ENCODE peak calls at places on chromosomes 7 and 10, in five cellular contexts. Q, A, V, O and T are unnamed samples.

GRCh38 chr10:132681858-132682755 is 103.8 kb downstream of the NKX6-2 start:
- DNase-seq in A (no peak), O (no peak), Q (no peak), V (no peak), T (no peak)

GRCh38 chr7:39617010-39617409 is 6.4 kb upstream of the RALA start:
- DNase-seq in O (no peak), V (no peak), Q (no peak), A (no peak), T (no peak)

GRCh38 chr10:125029584-125030242 is 87.8 kb downstream of the ZRANB1 start:
- DNase-seq in Q (no peak), O (peak), V (no peak), A (no peak), T (no peak)

GRCh38 chr10:66931340-66931948 is 5.6 kb downstream of the LRRTM3 start:
- DNase-seq in Q (no peak), A (peak), O (peak), V (no peak), T (no peak)

GRCh38 chr7:44473295-44473694 is 17.2 kb downstream of the NUDCD3 start:
- DNase-seq in V (no peak), O (peak), A (no peak), Q (no peak), T (no peak)

GRCh38 chr7:139823855-139824670 is 5.0 kb upstream of the TBXAS1 start:
- DNase-seq in Q (no peak), V (no peak), A (no peak), O (peak), T (no peak)

GRCh38 chr10:24951201-24952145 is 933 bp downstream of the PRTFDC1 start:
- DNase-seq in O (no peak), A (peak), Q (no peak), V (no peak), T (no peak)

GRCh38 chr7:36110584-36110983 is 42.5 kb upstream of the EEPD1 start:
- DNase-seq in A (no peak), Q (no peak), V (no peak), O (no peak), T (no peak)

GRCh38 chr7:73703985-73704639 is 15.4 kb downstream of the STX1A start:
- DNase-seq in Q (peak), A (no peak), O (no peak), V (no peak), T (no peak)

GRCh38 chr7:144006029-144006428 is 5.9 kb downstream of the OR6B1 start:
- DNase-seq in V (no peak), A (no peak), Q (no peak), O (no peak), T (no peak)

GRCh38 chr7:114141415-114141814 is 222.6 kb upstream of the PPP1R3A start:
- DNase-seq in Q (no peak), A (no peak), V (no peak), O (no peak), T (no peak)

GRCh38 chr10:104333037-104333727 is 5.1 kb downstream of the ITPRIP start:
- DNase-seq in O (no peak), V (peak), A (no peak), Q (no peak), T (no peak)

GRCh38 chr7:108001759-108002725 is 919 bp downstream of the LAMB1 start:
- DNase-seq in V (no peak), Q (no peak), A (no peak), O (no peak), T (peak)